ENCODE peak calls at places on chromosomes 6 and 20, in seven cellular contexts. One of them, this sample, is unnamed.

GRCh38 chr6:112180095-112180820 is 74.1 kb downstream of the LAMA4 start:
- DNase-seq in spleen: no peak
- DNase-seq in effector memory CD4-positive, alpha-beta T cell: no peak
- DNase-seq in lower lobe of right lung: no peak
- DNase-seq in epithelial cell of proximal tubule: peak; percentile 43
- DNase-seq in LHCN-M2: peak; percentile 79
- DNase-seq in endothelial cell: peak; percentile 61
- DNase-seq in this sample: no peak

GRCh38 chr6:157240059-157240959 is 83.0 kb downstream of the TMEM242 start:
- DNase-seq in spleen: peak; percentile 61
- DNase-seq in effector memory CD4-positive, alpha-beta T cell: no peak
- DNase-seq in lower lobe of right lung: no peak
- DNase-seq in epithelial cell of proximal tubule: no peak
- DNase-seq in LHCN-M2: peak; percentile 44
- DNase-seq in endothelial cell: no peak
- DNase-seq in this sample: peak; percentile 55

GRCh38 chr20:10857362-10858070 is 183.7 kb upstream of the JAG1 start:
- DNase-seq in spleen: no peak
- DNase-seq in effector memory CD4-positive, alpha-beta T cell: no peak
- DNase-seq in lower lobe of right lung: no peak
- DNase-seq in epithelial cell of proximal tubule: peak; percentile 99
- DNase-seq in LHCN-M2: peak; percentile 49
- DNase-seq in endothelial cell: no peak
- DNase-seq in this sample: peak; percentile 56

GRCh38 chr6:133587841-133588240 is 301.1 kb upstream of the TCF21 start:
- DNase-seq in spleen: no peak
- DNase-seq in effector memory CD4-positive, alpha-beta T cell: no peak
- DNase-seq in lower lobe of right lung: no peak
- DNase-seq in epithelial cell of proximal tubule: no peak
- DNase-seq in LHCN-M2: peak; percentile 56
- DNase-seq in endothelial cell: no peak
- DNase-seq in this sample: no peak

GRCh38 chr20:34549291-34549928 is 9.1 kb upstream of the MAP1LC3A start:
- DNase-seq in spleen: no peak
- DNase-seq in effector memory CD4-positive, alpha-beta T cell: no peak
- DNase-seq in lower lobe of right lung: no peak
- DNase-seq in epithelial cell of proximal tubule: no peak
- DNase-seq in LHCN-M2: no peak
- DNase-seq in endothelial cell: peak; percentile 40
- DNase-seq in this sample: peak; percentile 74

GRCh38 chr6:14025160-14025559 is 92.4 kb upstream of the CD83 start:
- DNase-seq in spleen: no peak
- DNase-seq in effector memory CD4-positive, alpha-beta T cell: no peak
- DNase-seq in lower lobe of right lung: no peak
- DNase-seq in epithelial cell of proximal tubule: no peak
- DNase-seq in LHCN-M2: no peak
- DNase-seq in endothelial cell: no peak
- DNase-seq in this sample: no peak

GRCh38 chr6:16766043-16766521 is 4.8 kb upstream of the ATXN1 start:
- DNase-seq in spleen: no peak
- DNase-seq in effector memory CD4-positive, alpha-beta T cell: no peak
- DNase-seq in lower lobe of right lung: no peak
- DNase-seq in epithelial cell of proximal tubule: no peak
- DNase-seq in LHCN-M2: peak; percentile 92
- DNase-seq in endothelial cell: no peak
- DNase-seq in this sample: no peak

GRCh38 chr20:47785900-47786762 is 850 bp upstream of the SULF2 start:
- DNase-seq in spleen: no peak
- DNase-seq in effector memory CD4-positive, alpha-beta T cell: no peak
- DNase-seq in lower lobe of right lung: no peak
- DNase-seq in epithelial cell of proximal tubule: peak; percentile 48
- DNase-seq in LHCN-M2: peak; percentile 75
- DNase-seq in endothelial cell: peak; percentile 74
- DNase-seq in this sample: peak; percentile 91

GRCh38 chr6:111263837-111264236 is 176.5 kb downstream of the SLC16A10 start:
- DNase-seq in spleen: no peak
- DNase-seq in effector memory CD4-positive, alpha-beta T cell: no peak
- DNase-seq in lower lobe of right lung: no peak
- DNase-seq in epithelial cell of proximal tubule: no peak
- DNase-seq in LHCN-M2: peak; percentile 82
- DNase-seq in endothelial cell: no peak
- DNase-seq in this sample: no peak

GRCh38 chr6:63805808-63806572 is 170.4 kb downstream of the PHF3 start:
- DNase-seq in spleen: no peak
- DNase-seq in effector memory CD4-positive, alpha-beta T cell: no peak
- DNase-seq in lower lobe of right lung: no peak
- DNase-seq in epithelial cell of proximal tubule: peak; percentile 90
- DNase-seq in LHCN-M2: peak; percentile 83
- DNase-seq in endothelial cell: no peak
- DNase-seq in this sample: peak; percentile 8

GRCh38 chr20:57513199-57513598 is 11.7 kb downstream of the CTCFL start:
- DNase-seq in spleen: no peak
- DNase-seq in effector memory CD4-positive, alpha-beta T cell: no peak
- DNase-seq in lower lobe of right lung: no peak
- DNase-seq in epithelial cell of proximal tubule: no peak
- DNase-seq in LHCN-M2: peak; percentile 72
- DNase-seq in endothelial cell: no peak
- DNase-seq in this sample: no peak

GRCh38 chr6:53639520-53639919 is 26.0 kb downstream of the KLHL31 start:
- DNase-seq in spleen: no peak
- DNase-seq in effector memory CD4-positive, alpha-beta T cell: no peak
- DNase-seq in lower lobe of right lung: no peak
- DNase-seq in epithelial cell of proximal tubule: no peak
- DNase-seq in LHCN-M2: no peak
- DNase-seq in endothelial cell: no peak
- DNase-seq in this sample: no peak

GRCh38 chr6:107132330-107132954 is 17.1 kb upstream of the BEND3 start:
- DNase-seq in spleen: no peak
- DNase-seq in effector memory CD4-positive, alpha-beta T cell: no peak
- DNase-seq in lower lobe of right lung: no peak
- DNase-seq in epithelial cell of proximal tubule: no peak
- DNase-seq in LHCN-M2: peak; percentile 22
- DNase-seq in endothelial cell: peak; percentile 31
- DNase-seq in this sample: no peak

GRCh38 chr6:39251406-39251805 is 22.1 kb upstream of the KCNK5 start:
- DNase-seq in spleen: peak; percentile 15
- DNase-seq in effector memory CD4-positive, alpha-beta T cell: no peak
- DNase-seq in lower lobe of right lung: no peak
- DNase-seq in epithelial cell of proximal tubule: no peak
- DNase-seq in LHCN-M2: no peak
- DNase-seq in endothelial cell: no peak
- DNase-seq in this sample: peak; percentile 20

GRCh38 chr6:16704706-16705402 is 56.4 kb downstream of the ATXN1 start:
- DNase-seq in spleen: no peak
- DNase-seq in effector memory CD4-positive, alpha-beta T cell: no peak
- DNase-seq in lower lobe of right lung: no peak
- DNase-seq in epithelial cell of proximal tubule: no peak
- DNase-seq in LHCN-M2: no peak
- DNase-seq in endothelial cell: no peak
- DNase-seq in this sample: no peak

GRCh38 chr6:46334442-46334841 is 156.8 kb downstream of the RCAN2 start:
- DNase-seq in spleen: no peak
- DNase-seq in effector memory CD4-positive, alpha-beta T cell: no peak
- DNase-seq in lower lobe of right lung: no peak
- DNase-seq in epithelial cell of proximal tubule: no peak
- DNase-seq in LHCN-M2: no peak
- DNase-seq in endothelial cell: no peak
- DNase-seq in this sample: no peak

GRCh38 chr6:43579171-43579570 is 3.2 kb downstream of the POLH start:
- DNase-seq in spleen: no peak
- DNase-seq in effector memory CD4-positive, alpha-beta T cell: no peak
- DNase-seq in lower lobe of right lung: no peak
- DNase-seq in epithelial cell of proximal tubule: peak; percentile 77
- DNase-seq in LHCN-M2: peak; percentile 8
- DNase-seq in endothelial cell: no peak
- DNase-seq in this sample: no peak

GRCh38 chr6:147161974-147162495 is 42.2 kb upstream of the STXBP5 start:
- DNase-seq in spleen: no peak
- DNase-seq in effector memory CD4-positive, alpha-beta T cell: no peak
- DNase-seq in lower lobe of right lung: no peak
- DNase-seq in epithelial cell of proximal tubule: no peak
- DNase-seq in LHCN-M2: peak; percentile 81
- DNase-seq in endothelial cell: no peak
- DNase-seq in this sample: no peak

GRCh38 chr6:128463942-128464341 is 56.5 kb downstream of the PTPRK start:
- DNase-seq in spleen: no peak
- DNase-seq in effector memory CD4-positive, alpha-beta T cell: no peak
- DNase-seq in lower lobe of right lung: no peak
- DNase-seq in epithelial cell of proximal tubule: peak; percentile 10
- DNase-seq in LHCN-M2: peak; percentile 34
- DNase-seq in endothelial cell: no peak
- DNase-seq in this sample: no peak

GRCh38 chr6:116979560-116979959 is 102.5 kb downstream of the RFX6 start:
- DNase-seq in spleen: no peak
- DNase-seq in effector memory CD4-positive, alpha-beta T cell: no peak
- DNase-seq in lower lobe of right lung: no peak
- DNase-seq in epithelial cell of proximal tubule: no peak
- DNase-seq in LHCN-M2: no peak
- DNase-seq in endothelial cell: no peak
- DNase-seq in this sample: no peak

GRCh38 chr6:90619221-90619620 is 32.3 kb upstream of the MAP3K7 start:
- DNase-seq in spleen: no peak
- DNase-seq in effector memory CD4-positive, alpha-beta T cell: no peak
- DNase-seq in lower lobe of right lung: no peak
- DNase-seq in epithelial cell of proximal tubule: no peak
- DNase-seq in LHCN-M2: no peak
- DNase-seq in endothelial cell: no peak
- DNase-seq in this sample: no peak

This sample was measured in Caco-2.